ENCODE peak calls at places on chromosomes 4 and X, in ten cellular contexts. R is fibroblast of lung, Y is fibroblast of pulmonary artery, Z is endodermal cell, D is neural crest cell, C is AG09319, V is osteocyte, Q is activated B cell treated with CpG ODN at 0.5 μM for 24 hours, M is left ventricle myocardium inferior, I is tibial nerve. K is an unnamed sample.

GRCh38 chr4:101102114-101102752 is 245.1 kb downstream of the PPP3CA start:
- DNase-seq in R (peak; percentile 96), Y (peak; percentile 90), Z (no peak), D (no peak), C (peak; percentile 86), V (peak; percentile 88), Q (no peak), M (peak; percentile 62), I (peak; percentile 63), K (no peak)

GRCh38 chrX:154596290-154596929 is 11.5 kb downstream of the CTAG1A start:
- DNase-seq in R (no peak), Y (peak; percentile 31), Z (peak; percentile 86), D (no peak), C (no peak), V (peak; percentile 84), Q (no peak), M (no peak), I (no peak), K (no peak)

GRCh38 chr4:22778547-22779163 is 85.9 kb downstream of the GBA3 start:
- DNase-seq in R (no peak), Y (no peak), Z (no peak), D (no peak), C (no peak), V (peak; percentile 85), Q (no peak), M (no peak), I (no peak), K (no peak)

GRCh38 chr4:121155893-121156292 is 8.2 kb downstream of the TNIP3 start:
- DNase-seq in R (peak; percentile 85), Y (peak; percentile 96), Z (no peak), D (no peak), C (peak; percentile 59), V (no peak), Q (no peak), M (no peak), I (no peak), K (no peak)

GRCh38 chr4:165404696-165405095 is 25.9 kb downstream of the CPE start:
- DNase-seq in R (no peak), Y (no peak), Z (no peak), D (no peak), C (no peak), V (no peak), Q (no peak), M (no peak), I (no peak), K (no peak)

GRCh38 chr4:105808030-105808429 is 87.2 kb upstream of the NPNT start:
- DNase-seq in R (no peak), Y (no peak), Z (no peak), D (no peak), C (no peak), V (no peak), Q (no peak), M (no peak), I (no peak), K (no peak)

GRCh38 chrX:107684956-107685385 is 56.7 kb downstream of the PRPS1 start:
- DNase-seq in R (peak; percentile 73), Y (peak; percentile 90), Z (peak; percentile 85), D (no peak), C (no peak), V (no peak), Q (no peak), M (peak; percentile 78), I (peak; percentile 63), K (peak; percentile 46)

GRCh38 chrX:138298268-138298667 is 413.2 kb downstream of the FGF13 start:
- DNase-seq in R (no peak), Y (no peak), Z (no peak), D (no peak), C (no peak), V (no peak), Q (no peak), M (no peak), I (no peak), K (no peak)

GRCh38 chr4:6688879-6689505 is 4.7 kb upstream of the S100P start:
- DNase-seq in R (peak; percentile 82), Y (peak; percentile 90), Z (peak; percentile 91), D (peak; percentile 39), C (peak; percentile 42), V (peak; percentile 91), Q (no peak), M (no peak), I (peak; percentile 37), K (peak; percentile 96)

GRCh38 chr4:125750399-125750798 is 435.6 kb downstream of the FAT4 start:
- DNase-seq in R (no peak), Y (no peak), Z (no peak), D (no peak), C (no peak), V (no peak), Q (no peak), M (no peak), I (no peak), K (no peak)

GRCh38 chr4:108270466-108271450 is 102.0 kb upstream of the LEF1 start:
- DNase-seq in R (peak; percentile 93), Y (peak; percentile 11), Z (no peak), D (no peak), C (peak; percentile 45), V (no peak), Q (no peak), M (no peak), I (no peak), K (peak; percentile 8)

GRCh38 chr4:162865102-162865501 is 301.6 kb downstream of the NAF1 start:
- DNase-seq in R (no peak), Y (no peak), Z (peak; percentile 63), D (no peak), C (no peak), V (no peak), Q (no peak), M (no peak), I (no peak), K (peak; percentile 3)

GRCh38 chr4:20840648-20841190 is 140.5 kb downstream of the PACRGL start:
- DNase-seq in R (no peak), Y (peak; percentile 14), Z (no peak), D (no peak), C (no peak), V (no peak), Q (no peak), M (no peak), I (no peak), K (no peak)

GRCh38 chr4:1029536-1029935 is 18.1 kb downstream of the FGFRL1 start:
- DNase-seq in R (no peak), Y (no peak), Z (no peak), D (no peak), C (no peak), V (no peak), Q (no peak), M (no peak), I (no peak), K (no peak)

GRCh38 chrX:38081926-38082708 is 75.8 kb downstream of the SYTL5 start:
- DNase-seq in R (no peak), Y (no peak), Z (no peak), D (no peak), C (no peak), V (no peak), Q (no peak), M (no peak), I (no peak), K (no peak)

GRCh38 chrX:133926809-133927208 is 58.6 kb downstream of the GPC3 start:
- DNase-seq in R (no peak), Y (no peak), Z (no peak), D (no peak), C (no peak), V (no peak), Q (no peak), M (no peak), I (no peak), K (no peak)
- TF ChIP-seq CTCF in R (no peak), Y (no peak), Z (peak; percentile 54), D (no peak), C (no peak), V (peak; percentile 17), Q (no peak), M (no peak), I (no peak), K (no peak)

GRCh38 chr4:154727540-154727939 is 16.3 kb upstream of the LRAT start:
- DNase-seq in R (no peak), Y (no peak), Z (no peak), D (no peak), C (no peak), V (no peak), Q (no peak), M (no peak), I (no peak), K (no peak)
- TF ChIP-seq CTCF in R (no peak), Y (no peak), Z (no peak), D (no peak), C (no peak), V (no peak), Q (no peak), M (no peak), I (no peak), K (no peak)

GRCh38 chr4:115781528-115782146 is 668.2 kb upstream of the NDST4 start:
- DNase-seq in R (no peak), Y (no peak), Z (no peak), D (no peak), C (no peak), V (no peak), Q (no peak), M (no peak), I (no peak), K (no peak)

GRCh38 chr4:115780835-115781234 is 667.4 kb upstream of the NDST4 start:
- DNase-seq in R (no peak), Y (no peak), Z (no peak), D (no peak), C (no peak), V (no peak), Q (no peak), M (no peak), I (no peak), K (no peak)

GRCh38 chr4:115780268-115780667 is 666.8 kb upstream of the NDST4 start:
- DNase-seq in R (no peak), Y (no peak), Z (no peak), D (no peak), C (no peak), V (no peak), Q (no peak), M (no peak), I (no peak), K (no peak)
- TF ChIP-seq CTCF in R (no peak), Y (no peak), Z (no peak), D (no peak), C (no peak), V (peak; percentile 8), Q (no peak), M (no peak), I (no peak), K (no peak)

GRCh38 chr4:8391071-8391470 is 49.5 kb downstream of the ACOX3 start:
- DNase-seq in R (no peak), Y (no peak), Z (no peak), D (no peak), C (no peak), V (no peak), Q (no peak), M (no peak), I (no peak), K (no peak)

GRCh38 chr4:8392591-8393190 is 47.8 kb downstream of the ACOX3 start:
- DNase-seq in R (peak; percentile 2), Y (no peak), Z (no peak), D (no peak), C (no peak), V (no peak), Q (no peak), M (no peak), I (no peak), K (peak; percentile 10)

GRCh38 chr4:8393593-8394038 is 46.9 kb downstream of the ACOX3 start:
- DNase-seq in R (peak; percentile 96), Y (peak; percentile 97), Z (no peak), D (peak; percentile 26), C (peak; percentile 94), V (no peak), Q (no peak), M (peak; percentile 61), I (peak; percentile 42), K (no peak)

GRCh38 chr4:8390604-8391003 is 49.9 kb downstream of the ACOX3 start:
- DNase-seq in R (no peak), Y (no peak), Z (no peak), D (no peak), C (no peak), V (no peak), Q (no peak), M (no peak), I (no peak), K (no peak)

GRCh38 chr4:8391972-8392371 is 48.6 kb downstream of the ACOX3 start:
- DNase-seq in R (peak; percentile 96), Y (peak; percentile 93), Z (no peak), D (no peak), C (peak; percentile 58), V (no peak), Q (no peak), M (peak; percentile 60), I (no peak), K (peak; percentile 29)
- TF ChIP-seq CTCF in R (no peak), Y (no peak), Z (no peak), D (no peak), C (no peak), V (no peak), Q (no peak), M (peak; percentile 11), I (no peak), K (no peak)